ENCODE peak calls at places on chromosomes 12 and 14, in six cellular contexts. A is adrenal gland, Q is retinal pigment epithelial cell, L is OCI-LY7, S is transverse colon, U is uterus. K is an unnamed sample.

GRCh38 chr14:34043627-34044372 is 92.9 kb upstream of the EGLN3 start:
- DNase-seq in A (no peak), Q (no peak), L (no peak), S (no peak), U (no peak), K (no peak)

GRCh38 chr12:119383206-119383605 is 48.7 kb downstream of the CCDC60 start:
- DNase-seq in A (no peak), Q (no peak), L (peak), S (no peak), U (no peak), K (no peak)

GRCh38 chr12:50212071-50212467 is 44.9 kb upstream of the CERS5 start:
- DNase-seq in A (no peak), Q (no peak), L (no peak), S (no peak), U (no peak), K (no peak)

GRCh38 chr12:2334291-2335088 is 281.7 kb downstream of the CACNA1C start:
- DNase-seq in A (no peak), Q (no peak), L (no peak), S (no peak), U (no peak), K (no peak)

GRCh38 chr12:95557625-95558024 is 6.3 kb upstream of the USP44 start:
- DNase-seq in A (no peak), Q (no peak), L (no peak), S (peak), U (no peak), K (no peak)

GRCh38 chr14:68682166-68683103 is 110.4 kb downstream of the ZFP36L1 start:
- DNase-seq in A (peak), Q (peak), L (peak), S (peak), U (peak), K (peak)

GRCh38 chr14:90467501-90467900 is 70.7 kb downstream of the CALM1 start:
- DNase-seq in A (no peak), Q (no peak), L (no peak), S (no peak), U (no peak), K (no peak)

GRCh38 chr12:124699878-124700277 is 132.5 kb upstream of the NCOR2 start:
- DNase-seq in A (no peak), Q (no peak), L (no peak), S (no peak), U (no peak), K (peak)

GRCh38 chr14:101291390-101291789 is 269.9 kb upstream of the DIO3 start:
- DNase-seq in A (no peak), Q (no peak), L (no peak), S (no peak), U (no peak), K (no peak)

GRCh38 chr14:103450423-103450822 is 65.2 kb downstream of the MARK3 start:
- DNase-seq in A (no peak), Q (no peak), L (no peak), S (no peak), U (no peak), K (no peak)

GRCh38 chr14:100422556-100423420 is 99.6 kb downstream of the SLC25A47 start:
- DNase-seq in A (no peak), Q (no peak), L (no peak), S (no peak), U (no peak), K (no peak)

GRCh38 chr12:23847857-23848256 is 101.6 kb downstream of the SOX5 start:
- DNase-seq in A (no peak), Q (no peak), L (no peak), S (no peak), U (no peak), K (no peak)

GRCh38 chr12:77923882-77924281 is 93.2 kb downstream of the NAV3 start:
- DNase-seq in A (no peak), Q (no peak), L (no peak), S (no peak), U (no peak), K (no peak)

GRCh38 chr12:121214855-121215745 is 5.2 kb downstream of the P2RX4 start:
- DNase-seq in A (peak), Q (peak), L (no peak), S (no peak), U (peak), K (peak)

GRCh38 chr14:99133563-99134332 is 138.2 kb downstream of the BCL11B start:
- DNase-seq in A (peak), Q (no peak), L (no peak), S (no peak), U (peak), K (peak)

GRCh38 chr14:71521736-71522135 is 410.5 kb upstream of the RGS6 start:
- DNase-seq in A (no peak), Q (no peak), L (no peak), S (no peak), U (no peak), K (peak)

GRCh38 chr12:28963554-28963953 is 185.5 kb upstream of the FAR2 start:
- DNase-seq in A (no peak), Q (no peak), L (peak), S (no peak), U (no peak), K (no peak)

GRCh38 chr14:89349196-89350008 is 67.6 kb downstream of the FOXN3 start:
- DNase-seq in A (peak), Q (peak), L (peak), S (peak), U (peak), K (no peak)

GRCh38 chr14:104106471-104106991 is 21.0 kb downstream of the ASPG start:
- DNase-seq in A (no peak), Q (no peak), L (no peak), S (peak), U (peak), K (no peak)

GRCh38 chr12:121579190-121579791 is 1.5 kb downstream of the KDM2B start:
- DNase-seq in A (no peak), Q (no peak), L (peak), S (peak), U (peak), K (no peak)

GRCh38 chr14:70827366-70828151 is 18.2 kb upstream of the MAP3K9 start:
- DNase-seq in A (no peak), Q (no peak), L (no peak), S (peak), U (no peak), K (no peak)

GRCh38 chr12:119229837-119230236 is 51.1 kb downstream of the HSPB8 start:
- DNase-seq in A (peak), Q (no peak), L (peak), S (no peak), U (no peak), K (no peak)

GRCh38 chr14:104644656-104645055 is 40.1 kb upstream of the TMEM179 start:
- DNase-seq in A (no peak), Q (no peak), L (no peak), S (no peak), U (no peak), K (no peak)

GRCh38 chr14:38618514-38618913 is 362.6 kb upstream of the CLEC14A start:
- DNase-seq in A (no peak), Q (no peak), L (peak), S (no peak), U (no peak), K (no peak)

GRCh38 chr14:90781344-90781761 is 34.9 kb downstream of the TTC7B start:
- DNase-seq in A (peak), Q (no peak), L (no peak), S (no peak), U (no peak), K (no peak)

GRCh38 chr12:62438098-62438692 is 28.4 kb upstream of the MON2 start:
- DNase-seq in A (peak), Q (no peak), L (peak), S (peak), U (peak), K (peak)

GRCh38 chr14:23910081-23910875 is 43.3 kb upstream of the DHRS4 start:
- DNase-seq in A (peak), Q (no peak), L (peak), S (peak), U (no peak), K (peak)

GRCh38 chr12:122031342-122032216 is 9.9 kb downstream of the BCL7A start:
- DNase-seq in A (no peak), Q (no peak), L (peak), S (peak), U (no peak), K (peak)

GRCh38 chr12:45130881-45131281 is 80.0 kb upstream of the DBX2 start:
- DNase-seq in A (peak), Q (peak), L (peak), S (peak), U (no peak), K (peak)

GRCh38 chr14:34012978-34013713 is 62.3 kb upstream of the EGLN3 start:
- DNase-seq in A (no peak), Q (no peak), L (no peak), S (no peak), U (no peak), K (no peak)

GRCh38 chr12:50057000-50057841 is at the start of gene ASIC1:
- DNase-seq in A (peak), Q (peak), L (peak), S (peak), U (peak), K (peak)

GRCh38 chr12:130335517-130336392 is 1.9 kb upstream of the PIWIL1 start:
- DNase-seq in A (peak), Q (peak), L (peak), S (peak), U (peak), K (no peak)

GRCh38 chr12:57765003-57765697 is 1.7 kb downstream of the CYP27B1 start:
- DNase-seq in A (peak), Q (no peak), L (no peak), S (peak), U (no peak), K (no peak)

GRCh38 chr12:106119301-106119700 is 19.5 kb downstream of the NUAK1 start:
- DNase-seq in A (no peak), Q (no peak), L (no peak), S (no peak), U (no peak), K (no peak)

DNA sequence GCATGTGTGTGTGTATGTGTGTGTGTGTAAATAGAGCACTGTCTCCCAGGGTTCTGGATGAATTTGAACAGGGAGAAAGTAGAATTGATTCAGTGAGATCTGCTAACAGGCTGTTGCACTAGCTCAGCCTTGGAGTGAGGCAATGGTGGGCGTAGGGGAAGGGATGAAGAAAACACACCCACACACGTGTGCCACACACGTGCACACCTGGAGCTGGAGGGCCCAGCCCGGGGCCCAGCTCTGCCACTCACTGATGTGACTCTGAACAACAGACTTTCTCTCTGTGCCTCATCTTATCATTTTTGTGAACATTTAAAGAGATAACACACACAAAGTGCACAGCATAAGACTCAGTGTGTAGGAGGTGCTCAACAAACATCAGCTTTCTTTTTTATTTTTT is 4.2 kb downstream of the ACACB start:
- DNase-seq in A (no peak), Q (no peak), L (peak), S (no peak), U (no peak), K (no peak)
- H3K4me3 ChIP-seq in A (no peak), Q (no peak), L (no peak), S (no peak), U (no peak), K (no peak)

GRCh38 chr12:92471551-92471950 is 231.2 kb upstream of the PLEKHG7 start:
- DNase-seq in A (no peak), Q (no peak), L (peak), S (no peak), U (no peak), K (no peak)
- H3K4me3 ChIP-seq in A (no peak), Q (no peak), L (peak), S (no peak), U (no peak), K (no peak)

GRCh38 chr12:70815866-70816470 is 104.6 kb downstream of the PTPRR start:
- DNase-seq in A (no peak), Q (no peak), L (no peak), S (no peak), U (no peak), K (no peak)
- H3K4me3 ChIP-seq in A (no peak), Q (no peak), L (no peak), S (no peak), U (no peak), K (no peak)

GRCh38 chr12:718756-719138 is 33.6 kb upstream of the WNK1 start:
- DNase-seq in A (no peak), Q (no peak), L (peak), S (no peak), U (no peak), K (no peak)

GRCh38 chr12:725076-725475 is 27.3 kb upstream of the WNK1 start:
- DNase-seq in A (peak), Q (no peak), L (no peak), S (no peak), U (no peak), K (no peak)

GRCh38 chr12:724194-724855 is 28.1 kb upstream of the WNK1 start:
- DNase-seq in A (peak), Q (no peak), L (no peak), S (no peak), U (no peak), K (no peak)

GRCh38 chr12:716506-716905 is 35.9 kb upstream of the WNK1 start:
- DNase-seq in A (no peak), Q (no peak), L (peak), S (no peak), U (peak), K (no peak)

DNA sequence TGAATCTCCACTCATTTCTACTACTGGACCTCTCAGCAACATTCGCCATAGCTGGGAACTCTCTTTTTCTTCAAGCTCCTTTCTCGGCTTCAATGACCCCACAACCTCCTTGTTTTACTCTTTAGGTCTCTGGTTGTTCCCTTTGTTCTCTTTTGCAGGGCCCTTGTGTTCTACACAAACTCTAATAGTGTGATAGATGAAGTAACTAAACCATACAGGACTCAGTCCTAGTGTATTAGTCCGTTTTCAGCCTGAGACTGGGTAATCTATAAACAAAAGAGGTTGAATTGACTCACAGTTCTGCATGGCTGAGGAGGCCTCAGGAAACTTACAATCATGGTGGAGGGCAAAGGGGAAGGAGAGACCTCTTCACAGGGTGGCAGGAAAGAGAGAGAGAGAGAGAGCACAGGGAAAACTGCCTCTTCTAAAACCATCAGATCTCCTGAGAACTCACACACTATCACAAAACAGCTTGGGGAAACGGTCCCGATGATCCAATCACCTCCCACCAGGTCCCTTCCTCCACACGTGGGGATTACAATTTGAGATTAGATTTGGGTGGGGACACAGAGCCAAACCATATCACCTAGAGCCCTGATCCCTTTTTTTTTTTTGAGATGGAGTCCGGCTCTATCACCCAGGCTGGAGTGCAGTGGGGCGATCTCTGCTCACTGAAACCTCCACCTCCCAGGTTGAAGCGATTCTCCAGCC is 32.0 kb upstream of the WNK1 start:
- DNase-seq in A (no peak), Q (no peak), L (no peak), S (no peak), U (no peak), K (no peak)
- H3K4me3 ChIP-seq in A (no peak), Q (no peak), L (no peak), S (no peak), U (no peak), K (no peak)

GRCh38 chr14:59690426-59690825 is 113.8 kb upstream of the CCDC175 start:
- DNase-seq in A (no peak), Q (no peak), L (no peak), S (no peak), U (no peak), K (no peak)
- H3K4me3 ChIP-seq in A (no peak), Q (no peak), L (no peak), S (no peak), U (no peak), K (no peak)

GRCh38 chr12:32400866-32401265 is 1.5 kb downstream of the FGD4 start:
- DNase-seq in A (no peak), Q (no peak), L (no peak), S (no peak), U (no peak), K (no peak)
- H3K4me3 ChIP-seq in A (no peak), Q (no peak), L (peak), S (peak), U (no peak), K (no peak)

GRCh38 chr14:20434701-20435453 is 1.1 kb downstream of the KLHL33 start:
- DNase-seq in A (peak), Q (no peak), L (no peak), S (peak), U (peak), K (no peak)
- H3K4me3 ChIP-seq in A (no peak), Q (peak), L (no peak), S (peak), U (peak), K (no peak)

DNA sequence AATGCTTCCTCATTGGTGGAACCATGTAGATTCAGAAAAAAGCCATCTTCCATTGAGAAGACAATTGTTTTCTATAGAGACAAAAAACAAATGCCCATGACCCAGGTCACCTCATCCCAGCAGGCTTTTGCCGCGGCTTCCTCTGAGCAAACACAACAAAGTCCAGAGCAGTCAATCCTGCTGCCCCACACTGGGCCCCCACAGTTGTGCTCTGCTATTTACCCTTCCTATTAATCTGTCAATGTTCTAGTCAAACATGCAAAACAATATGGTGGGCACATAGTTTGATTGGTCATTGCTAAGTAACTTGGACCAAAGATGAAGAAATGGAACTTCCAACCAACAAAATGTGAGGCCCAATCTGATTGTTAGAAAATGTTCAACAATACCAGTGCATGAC is 20.7 kb downstream of the C12orf42 start:
- DNase-seq in A (no peak), Q (no peak), L (no peak), S (no peak), U (no peak), K (no peak)
- H3K4me3 ChIP-seq in A (no peak), Q (no peak), L (no peak), S (no peak), U (no peak), K (no peak)

GRCh38 chr12:55861871-55862270 is 19.1 kb upstream of the MMP19 start:
- DNase-seq in A (no peak), Q (no peak), L (no peak), S (no peak), U (no peak), K (no peak)

GRCh38 chr12:55862286-55862685 is 19.6 kb upstream of the MMP19 start:
- DNase-seq in A (no peak), Q (no peak), L (no peak), S (no peak), U (no peak), K (no peak)

GRCh38 chr12:55861396-55861795 is 18.7 kb upstream of the MMP19 start:
- DNase-seq in A (no peak), Q (no peak), L (no peak), S (no peak), U (no peak), K (no peak)

GRCh38 chr12:55865327-55865726 is 22.6 kb upstream of the MMP19 start:
- DNase-seq in A (no peak), Q (no peak), L (no peak), S (no peak), U (no peak), K (no peak)
- H3K4me3 ChIP-seq in A (no peak), Q (no peak), L (no peak), S (no peak), U (no peak), K (no peak)

K was measured in SJSA1.